ENCODE peak calls at places on chromosomes 2 and 18, in nine cellular contexts. Z is Daoy; B is brain pericyte; V is NCI-H748 treated with DMSO at 0.1 percent for 48 hours; J is pons; G is stimulated activated CD4-positive, alpha-beta T cell treated with anti-CD3 and anti-CD28 coated beads, Interleukin-1b, Interleukin-23, amount 100 ng/mL, for 24 hours; W is natural killer cell; X is HuH-7; S is cardiac fibroblast. F is an unnamed sample.

GRCh38 chr2:176642074-176642473 is 372.8 kb downstream of the MTX2 start:
- DNase-seq in Z (peak; percentile 24), B (no peak), V (no peak), J (no peak), G (no peak), W (no peak), X (no peak), S (peak; percentile 75), F (no peak)

GRCh38 chr2:185608799-185609198 is 129.8 kb upstream of the FSIP2 start:
- DNase-seq in Z (no peak), B (no peak), V (no peak), J (no peak), G (no peak), W (no peak), X (no peak), S (peak; percentile 1), F (no peak)

GRCh38 chr2:210673117-210673516 is 116.7 kb downstream of the CPS1 start:
- DNase-seq in Z (no peak), B (no peak), V (no peak), J (no peak), G (no peak), W (no peak), X (no peak), S (no peak), F (no peak)

GRCh38 chr2:110101280-110101844 is 14.3 kb downstream of the MALL start:
- DNase-seq in Z (peak; percentile 100), B (peak; percentile 98), V (peak; percentile 40), J (peak; percentile 65), G (no peak), W (no peak), X (no peak), S (peak; percentile 100), F (peak; percentile 99)

GRCh38 chr2:107735206-107735605 is 91.5 kb upstream of the RGPD4 start:
- DNase-seq in Z (no peak), B (no peak), V (no peak), J (no peak), G (no peak), W (no peak), X (no peak), S (no peak), F (no peak)

GRCh38 chr2:102103992-102104871 is 38.3 kb upstream of the IL1R1 start:
- DNase-seq in Z (peak; percentile 85), B (no peak), V (no peak), J (peak; percentile 4), G (peak; percentile 76), W (peak; percentile 24), X (no peak), S (peak; percentile 97), F (no peak)

GRCh38 chr18:53911200-53911599 is 313.3 kb downstream of the MBD2 start:
- DNase-seq in Z (no peak), B (no peak), V (no peak), J (no peak), G (no peak), W (no peak), X (no peak), S (no peak), F (no peak)

GRCh38 chr2:96408631-96409542 is 73.3 kb downstream of the NCAPH start:
- DNase-seq in Z (peak; percentile 79), B (no peak), V (no peak), J (peak; percentile 98), G (no peak), W (no peak), X (no peak), S (peak; percentile 39), F (no peak)

GRCh38 chr18:39742015-39742466 is 2176.4 kb upstream of the CELF4 start:
- DNase-seq in Z (no peak), B (no peak), V (peak; percentile 56), J (no peak), G (no peak), W (no peak), X (no peak), S (no peak), F (no peak)

GRCh38 chr2:54704688-54705605 is 18.5 kb upstream of the EML6 start:
- DNase-seq in Z (peak; percentile 51), B (no peak), V (peak; percentile 48), J (peak; percentile 91), G (no peak), W (no peak), X (peak; percentile 65), S (peak; percentile 87), F (peak; percentile 57)

GRCh38 chr2:64517511-64517884 is 6.6 kb upstream of the AFTPH start:
- DNase-seq in Z (no peak), B (no peak), V (no peak), J (no peak), G (no peak), W (no peak), X (no peak), S (no peak), F (no peak)

GRCh38 chr2:3626817-3627499 is 31.0 kb upstream of the ALLC start:
- DNase-seq in Z (peak; percentile 15), B (no peak), V (no peak), J (no peak), G (no peak), W (no peak), X (no peak), S (no peak), F (no peak)

GRCh38 chr2:145846986-145847385 is 1327.1 kb upstream of the ZEB2 start:
- DNase-seq in Z (no peak), B (no peak), V (no peak), J (no peak), G (no peak), W (no peak), X (no peak), S (peak; percentile 28), F (no peak)

GRCh38 chr2:31979966-31980365 is 30.8 kb downstream of the MEMO1 start:
- DNase-seq in Z (no peak), B (no peak), V (no peak), J (no peak), G (no peak), W (no peak), X (no peak), S (peak; percentile 45), F (no peak)

GRCh38 chr2:17976871-17977746 is 98.6 kb downstream of the KCNS3 start:
- DNase-seq in Z (peak; percentile 77), B (peak; percentile 64), V (no peak), J (peak; percentile 15), G (no peak), W (no peak), X (no peak), S (peak; percentile 95), F (peak; percentile 85)

GRCh38 chr2:185137700-185138099 is 539.4 kb downstream of the ZNF804A start:
- DNase-seq in Z (no peak), B (no peak), V (no peak), J (no peak), G (no peak), W (no peak), X (no peak), S (no peak), F (no peak)

GRCh38 chr2:159010340-159010739 is 41.9 kb downstream of the TANC1 start:
- DNase-seq in Z (peak; percentile 71), B (peak; percentile 11), V (no peak), J (no peak), G (no peak), W (no peak), X (no peak), S (peak; percentile 75), F (no peak)

GRCh38 chr18:68623342-68623741 is 91.6 kb downstream of the TMX3 start:
- DNase-seq in Z (no peak), B (peak; percentile 32), V (peak; percentile 64), J (peak; percentile 83), G (peak; percentile 1), W (no peak), X (peak; percentile 26), S (peak; percentile 86), F (peak; percentile 69)

GRCh38 chr18:69567813-69568488 is 167.3 kb downstream of the DOK6 start:
- DNase-seq in Z (no peak), B (no peak), V (no peak), J (no peak), G (no peak), W (no peak), X (no peak), S (peak; percentile 21), F (no peak)

GRCh38 chr2:11554430-11554764 is 20.6 kb downstream of the GREB1 start:
- DNase-seq in Z (no peak), B (no peak), V (no peak), J (no peak), G (no peak), W (no peak), X (no peak), S (no peak), F (no peak)

GRCh38 chr2:195559431-195559914 is 97.6 kb upstream of the SLC39A10 start:
- DNase-seq in Z (peak; percentile 79), B (peak; percentile 21), V (no peak), J (peak; percentile 58), G (no peak), W (peak; percentile 36), X (no peak), S (peak; percentile 99), F (no peak)

GRCh38 chr2:209474960-209475359 is 51.1 kb downstream of the MAP2 start:
- DNase-seq in Z (no peak), B (no peak), V (no peak), J (no peak), G (no peak), W (no peak), X (no peak), S (no peak), F (no peak)

GRCh38 chr2:9165625-9166024 is 41.0 kb upstream of the ASAP2 start:
- DNase-seq in Z (peak; percentile 46), B (no peak), V (no peak), J (peak; percentile 85), G (no peak), W (no peak), X (no peak), S (peak; percentile 57), F (no peak)

GRCh38 chr2:98910349-98911125 is 25.5 kb downstream of the CRACDL start:
- DNase-seq in Z (no peak), B (no peak), V (no peak), J (no peak), G (no peak), W (no peak), X (no peak), S (no peak), F (no peak)

GRCh38 chr2:212157011-212157410 is 381.6 kb downstream of the ERBB4 start:
- DNase-seq in Z (peak; percentile 16), B (no peak), V (no peak), J (no peak), G (no peak), W (no peak), X (no peak), S (peak; percentile 62), F (no peak)

GRCh38 chr2:121335294-121336290 is 50.6 kb upstream of the TFCP2L1 start:
- DNase-seq in Z (peak; percentile 46), B (no peak), V (no peak), J (no peak), G (no peak), W (no peak), X (no peak), S (peak; percentile 16), F (no peak)

GRCh38 chr2:147511491-147511948 is 333.3 kb upstream of the ACVR2A start:
- DNase-seq in Z (no peak), B (no peak), V (no peak), J (peak; percentile 58), G (no peak), W (no peak), X (no peak), S (no peak), F (no peak)

GRCh38 chr2:215313219-215313656 is 1.4 kb downstream of the ATIC start:
- DNase-seq in Z (no peak), B (no peak), V (no peak), J (no peak), G (no peak), W (no peak), X (peak; percentile 27), S (no peak), F (no peak)

GRCh38 chr2:45814951-45815621 is 163.6 kb downstream of the PRKCE start:
- DNase-seq in Z (no peak), B (no peak), V (peak; percentile 5), J (no peak), G (no peak), W (no peak), X (no peak), S (no peak), F (no peak)

GRCh38 chr18:11309172-11309571 is 159.8 kb upstream of the PIEZO2 start:
- DNase-seq in Z (peak; percentile 38), B (no peak), V (no peak), J (no peak), G (no peak), W (no peak), X (no peak), S (peak; percentile 24), F (no peak)

GRCh38 chr2:46874236-46874929 is 41.2 kb downstream of the MCFD2 start:
- DNase-seq in Z (no peak), B (no peak), V (no peak), J (no peak), G (no peak), W (no peak), X (no peak), S (peak; percentile 83), F (no peak)

F was measured in smooth muscle cell of the brain vasculature.